ENCODE peak calls at places on chromosomes 7 and 10, in ten cellular contexts. Z is PC-3, I is right cardiac atrium, X is PC-9, K is cardiac muscle cell, D is SJSA1, Y is HCT116, O is psoas muscle, P is GM23338, Q is A549. G is an unnamed sample.

GRCh38 chr10:118926018-118926417 is 103.5 kb upstream of the NANOS1 start:
- DNase-seq in K (no peak), X (no peak), Z (no peak), D (no peak), O (no peak), P (no peak), Q (no peak), Y (no peak), I (no peak), G (no peak)

GRCh38 chr7:17989546-17989945 is 38.1 kb downstream of the PRPS1L1 start:
- DNase-seq in K (no peak), O (no peak), I (no peak), P (no peak), X (no peak), D (no peak), Q (no peak), Y (no peak), Z (peak; percentile 23), G (no peak)

GRCh38 chr7:73577627-73578341 is 595 bp downstream of the TBL2 start:
- DNase-seq in K (no peak), Y (no peak), P (peak; percentile 37), O (peak; percentile 48), I (peak; percentile 49), Q (no peak), Z (peak; percentile 12), D (no peak), X (no peak), G (no peak)

GRCh38 chr10:86262671-86263165 is 103.9 kb downstream of the GRID1 start:
- DNase-seq in D (no peak), Z (no peak), X (no peak), I (no peak), Y (no peak), K (no peak), Q (no peak), O (no peak), P (peak; percentile 61), G (no peak)

GRCh38 chr7:122166708-122167107 is 22.7 kb upstream of the AASS start:
- DNase-seq in Y (no peak), I (no peak), D (no peak), O (no peak), P (no peak), X (peak; percentile 35), K (no peak), Q (no peak), Z (peak; percentile 64), G (no peak)

GRCh38 chr10:45660876-45661411 is 11.6 kb downstream of the ZFAND4 start:
- DNase-seq in Q (no peak), O (no peak), X (no peak), D (no peak), Y (no peak), P (peak; percentile 65), K (no peak), Z (no peak), I (no peak), G (no peak)

GRCh38 chr7:150451097-150451793 is 815 bp downstream of the GIMAP8 start:
- DNase-seq in O (peak; percentile 70), I (peak; percentile 60), Y (no peak), D (no peak), Q (no peak), P (no peak), Z (no peak), X (no peak), K (no peak), G (no peak)

GRCh38 chr7:1915326-1915725 is 245.2 kb downstream of the ELFN1 start:
- DNase-seq in X (no peak), K (no peak), P (no peak), D (no peak), Q (no peak), Z (no peak), O (peak; percentile 35), I (peak; percentile 16), Y (no peak), G (no peak)

GRCh38 chr10:118332247-118332646 is 9.9 kb downstream of the FAM204A start:
- DNase-seq in Q (peak; percentile 7), X (no peak), D (no peak), Y (no peak), O (no peak), K (no peak), I (no peak), Z (no peak), P (peak; percentile 21), G (peak; percentile 20)

GRCh38 chr7:23334482-23335056 is 35.4 kb downstream of the MALSU1 start:
- DNase-seq in Y (peak; percentile 91), D (peak; percentile 87), Z (peak; percentile 99), I (no peak), P (no peak), X (peak; percentile 80), O (no peak), Q (peak; percentile 98), K (no peak), G (no peak)

GRCh38 chr7:142806957-142807356 is 36.2 kb downstream of the PRSS2 start:
- DNase-seq in I (no peak), Q (no peak), Y (no peak), X (no peak), K (no peak), Z (no peak), D (no peak), P (no peak), O (no peak), G (no peak)

GRCh38 chr7:142806021-142806353 is 35.2 kb downstream of the PRSS2 start:
- DNase-seq in P (no peak), Z (no peak), D (no peak), O (no peak), I (no peak), Y (no peak), Q (no peak), K (no peak), X (no peak), G (no peak)

GRCh38 chr7:142803901-142804300 is 33.1 kb downstream of the PRSS2 start:
- DNase-seq in Q (no peak), O (no peak), Z (no peak), Y (no peak), K (no peak), P (no peak), D (no peak), I (no peak), X (no peak), G (no peak)

GRCh38 chr7:142805350-142806020 is 34.7 kb downstream of the PRSS2 start:
- DNase-seq in X (no peak), P (no peak), I (no peak), O (no peak), Y (no peak), K (no peak), Q (no peak), D (no peak), Z (no peak), G (no peak)

DNA sequence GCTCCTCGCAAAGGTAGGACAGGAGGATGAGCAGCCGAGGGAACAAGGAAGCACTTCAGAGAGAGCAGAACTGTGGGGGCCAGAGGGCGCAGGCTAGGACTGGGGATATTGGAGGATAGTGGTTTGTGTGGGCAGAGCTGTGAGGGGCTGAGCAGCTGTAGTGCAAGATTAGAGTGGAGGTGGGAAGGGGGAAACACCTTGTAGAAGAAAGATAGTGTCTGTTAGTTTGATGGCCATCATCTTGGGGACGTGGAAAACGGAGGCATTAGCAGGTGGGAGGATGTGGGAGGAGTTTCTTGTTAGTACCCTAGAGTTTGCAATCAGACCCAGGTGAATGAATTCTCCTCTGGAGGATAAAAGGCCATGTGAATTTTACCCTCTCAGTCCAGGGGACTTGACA is 33.9 kb downstream of the PRSS2 start:
- DNase-seq in O (no peak), Z (no peak), Q (no peak), P (no peak), D (no peak), Y (no peak), X (no peak), I (no peak), K (no peak), G (no peak)
- H3K4me1 ChIP-seq in O (no peaks in the 10 kb centered on the region), Z (peaks cover 37% of the 10 kb centered on the region), Q (no peaks in the 10 kb centered on the region), P (peaks cover 15% of the 10 kb centered on the region), D (no peaks in the 10 kb centered on the region), Y (peaks cover 12% of the 10 kb centered on the region), X (peaks cover 36% of the 10 kb centered on the region), I (no peaks in the 10 kb centered on the region), K (no peaks in the 10 kb centered on the region), G (no peaks in the 10 kb centered on the region)

GRCh38 chr7:104962781-104963180 is 51.2 kb upstream of the KMT2E start:
- DNase-seq in X (no peak), I (no peak), P (no peak), K (no peak), Z (peak; percentile 46), D (no peak), Y (no peak), O (no peak), Q (no peak), G (no peak)
- H3K27ac ChIP-seq in X (no peak overlapping the region), I (peak overlapping the region; percentile 6), P (no peak overlapping the region), K (no peak overlapping the region), Z (peak overlapping the region; percentile 20), D (no peak overlapping the region), Y (no peak overlapping the region), O (no peak overlapping the region), Q (peak overlapping the region; percentile 79), G (no peak overlapping the region)

GRCh38 chr10:78770167-78771090 is 298.3 kb upstream of the ZMIZ1 start:
- DNase-seq in X (no peak), Y (no peak), K (no peak), Q (no peak), D (no peak), I (no peak), O (peak; percentile 25), Z (no peak), P (no peak), G (no peak)

GRCh38 chr10:78772083-78772482 is 296.7 kb upstream of the ZMIZ1 start:
- DNase-seq in O (no peak), X (no peak), I (no peak), Q (no peak), K (no peak), D (no peak), Y (no peak), P (no peak), Z (no peak), G (no peak)

GRCh38 chr10:78772486-78772885 is 296.3 kb upstream of the ZMIZ1 start:
- DNase-seq in Y (no peak), D (no peak), X (no peak), O (no peak), K (no peak), Z (no peak), I (no peak), Q (no peak), P (no peak), G (no peak)

GRCh38 chr10:78769526-78769925 is 299.2 kb upstream of the ZMIZ1 start:
- DNase-seq in X (no peak), Z (no peak), P (no peak), I (no peak), Y (no peak), D (no peak), K (no peak), Q (no peak), O (peak; percentile 26), G (no peak)

GRCh38 chr10:78771215-78771614 is 297.6 kb upstream of the ZMIZ1 start:
- DNase-seq in K (no peak), Q (no peak), Y (no peak), Z (no peak), O (no peak), X (no peak), P (no peak), I (no peak), D (no peak), G (no peak)
- H3K4me1 ChIP-seq in K (no peaks in the 10 kb centered on the region), Q (peaks cover 8% of the 10 kb centered on the region), Y (no peaks in the 10 kb centered on the region), Z (no peaks in the 10 kb centered on the region), O (peaks cover 4% of the 10 kb centered on the region), X (no peaks in the 10 kb centered on the region), P (no peaks in the 10 kb centered on the region), I (no peaks in the 10 kb centered on the region), D (peaks cover 56% of the 10 kb centered on the region), G (peaks cover 19% of the 10 kb centered on the region)

DNA sequence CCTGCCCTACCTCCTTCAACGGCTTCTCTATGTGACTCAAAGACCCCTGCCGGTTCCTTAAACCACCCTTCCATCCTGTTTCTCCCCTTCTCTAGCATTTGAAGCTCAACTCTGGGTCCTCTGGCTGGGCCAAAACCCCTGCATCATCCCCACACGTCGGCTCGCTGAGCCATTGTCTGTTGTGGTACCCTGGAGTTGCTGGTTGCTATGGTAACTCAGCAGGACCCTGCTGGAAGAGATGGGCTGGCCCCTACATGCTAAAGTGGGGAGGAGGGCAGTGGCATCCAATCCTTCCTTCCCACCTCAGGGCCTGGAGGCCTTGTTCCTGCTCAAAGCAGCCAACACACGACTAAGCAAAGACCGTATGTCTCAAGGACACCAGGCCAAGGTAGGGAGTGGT is 452.5 kb downstream of the PLXNA4 start:
- DNase-seq in D (no peak), O (no peak), Q (no peak), Y (no peak), I (no peak), K (no peak), X (no peak), Z (no peak), P (peak; percentile 17), G (no peak)
- H3K27ac ChIP-seq in D (no peak overlapping the region), O (no peak overlapping the region), Q (peak overlapping the region; percentile 2), Y (no peak overlapping the region), I (no peak overlapping the region), K (no peak overlapping the region), X (no peak overlapping the region), Z (no peak overlapping the region), P (no peak overlapping the region), G (no peak overlapping the region)

G was measured in SJCRH30.